ENCODE peak calls at places on chromosomes 1 and 21, in four cellular contexts. W is HL-60, N is kidney epithelial cell, B is heart right ventricle. C is an unnamed sample.

GRCh38 chr1:204984499-204984898 is 58.5 kb upstream of the CNTN2 start:
- DNase-seq in W (no peak), N (no peak), B (no peak), C (no peak)

GRCh38 chr1:212683357-212683722 is 16.3 kb downstream of the BATF3 start:
- DNase-seq in W (peak; percentile 91), N (no peak), B (no peak), C (no peak)

GRCh38 chr1:229529639-229530038 is 21.5 kb upstream of the NUP133 start:
- DNase-seq in W (no peak), N (no peak), B (no peak), C (no peak)

GRCh38 chr1:168216171-168216570 is 9.6 kb upstream of the SFT2D2 start:
- DNase-seq in W (no peak), N (no peak), B (no peak), C (no peak)

GRCh38 chr1:187261637-187262036 is 432.9 kb downstream of the PLA2G4A start:
- DNase-seq in W (no peak), N (no peak), B (no peak), C (no peak)

GRCh38 chr1:11053758-11054137 is 6.1 kb downstream of the SRM start:
- DNase-seq in W (peak; percentile 34), N (no peak), B (no peak), C (no peak)

GRCh38 chr1:162230096-162230495 is 146.6 kb downstream of the SPATA46 start:
- DNase-seq in W (peak; percentile 26), N (no peak), B (no peak), C (no peak)

GRCh38 chr1:109392037-109392787 is 5.5 kb downstream of the SORT1 start:
- DNase-seq in W (no peak), N (no peak), B (peak; percentile 30), C (no peak)

GRCh38 chr1:217857061-217857460 is 225.9 kb downstream of the SPATA17 start:
- DNase-seq in W (no peak), N (no peak), B (no peak), C (no peak)

GRCh38 chr1:187878883-187879282 is 1050.1 kb downstream of the PLA2G4A start:
- DNase-seq in W (no peak), N (no peak), B (no peak), C (no peak)

GRCh38 chr1:229380514-229381160 is 37.8 kb upstream of the CCSAP start:
- DNase-seq in W (no peak), N (no peak), B (no peak), C (no peak)

GRCh38 chr1:97063532-97063931 is 341.9 kb downstream of the PTBP2 start:
- DNase-seq in W (no peak), N (no peak), B (no peak), C (no peak)

GRCh38 chr1:15056515-15057285 is 96.8 kb upstream of the TMEM51 start:
- DNase-seq in W (no peak), N (peak; percentile 31), B (no peak), C (peak; percentile 10)

GRCh38 chr1:31984419-31985347 is 29.0 kb upstream of the KHDRBS1 start:
- DNase-seq in W (no peak), N (no peak), B (no peak), C (no peak)

GRCh38 chr1:85550784-85551516 is 29.6 kb upstream of the CCN1 start:
- DNase-seq in W (no peak), N (peak; percentile 73), B (no peak), C (no peak)

GRCh38 chr1:228733576-228733975 is 1.7 kb upstream of the RHOU start:
- DNase-seq in W (no peak), N (no peak), B (no peak), C (no peak)

GRCh38 chr1:74343191-74343590 is 108.0 kb downstream of the TNNI3K start:
- DNase-seq in W (no peak), N (no peak), B (peak; percentile 17), C (no peak)

GRCh38 chr1:230772457-230773395 is 25.5 kb downstream of the CAPN9 start:
- DNase-seq in W (no peak), N (peak; percentile 41), B (peak; percentile 52), C (peak; percentile 26)

GRCh38 chr1:1778827-1779675 is 781 bp upstream of the NADK start:
- DNase-seq in W (peak; percentile 91), N (no peak), B (peak; percentile 74), C (no peak)

GRCh38 chr1:160251687-160252526 is 10.4 kb downstream of the DCAF8 start:
- DNase-seq in W (peak; percentile 68), N (no peak), B (no peak), C (no peak)

GRCh38 chr1:45622267-45622890 is 1.5 kb downstream of the CCDC17 start:
- DNase-seq in W (no peak), N (no peak), B (peak; percentile 22), C (no peak)

GRCh38 chr1:35555601-35556477 is 1.4 kb downstream of the KIAA0319L start:
- DNase-seq in W (no peak), N (no peak), B (no peak), C (no peak)

GRCh38 chr1:246302251-246302625 is 204.8 kb downstream of the SMYD3 start:
- DNase-seq in W (no peak), N (no peak), B (no peak), C (no peak)

GRCh38 chr1:77282187-77282865 is 507 bp downstream of the AK5 start:
- DNase-seq in W (peak; percentile 26), N (no peak), B (no peak), C (no peak)

GRCh38 chr1:6965062-6965913 is 180.0 kb downstream of the CAMTA1 start:
- DNase-seq in W (no peak), N (no peak), B (no peak), C (no peak)

GRCh38 chr1:114107474-114108175 is 46.0 kb downstream of the SYT6 start:
- DNase-seq in W (no peak), N (no peak), B (no peak), C (no peak)

GRCh38 chr1:41689596-41689995 is 205.1 kb upstream of the EDN2 start:
- DNase-seq in W (no peak), N (no peak), B (no peak), C (no peak)

GRCh38 chr1:173258484-173259264 is 51.5 kb upstream of the TNFSF4 start:
- DNase-seq in W (no peak), N (no peak), B (no peak), C (no peak)

GRCh38 chr1:222106369-222106768 is 364.5 kb upstream of the DUSP10 start:
- DNase-seq in W (no peak), N (no peak), B (peak; percentile 27), C (no peak)

GRCh38 chr1:219123041-219123440 is 50.6 kb upstream of the LYPLAL1 start:
- DNase-seq in W (no peak), N (no peak), B (no peak), C (no peak)

GRCh38 chr1:154773551-154773950 is 96.5 kb downstream of the KCNN3 start:
- DNase-seq in W (no peak), N (no peak), B (no peak), C (no peak)

DNA sequence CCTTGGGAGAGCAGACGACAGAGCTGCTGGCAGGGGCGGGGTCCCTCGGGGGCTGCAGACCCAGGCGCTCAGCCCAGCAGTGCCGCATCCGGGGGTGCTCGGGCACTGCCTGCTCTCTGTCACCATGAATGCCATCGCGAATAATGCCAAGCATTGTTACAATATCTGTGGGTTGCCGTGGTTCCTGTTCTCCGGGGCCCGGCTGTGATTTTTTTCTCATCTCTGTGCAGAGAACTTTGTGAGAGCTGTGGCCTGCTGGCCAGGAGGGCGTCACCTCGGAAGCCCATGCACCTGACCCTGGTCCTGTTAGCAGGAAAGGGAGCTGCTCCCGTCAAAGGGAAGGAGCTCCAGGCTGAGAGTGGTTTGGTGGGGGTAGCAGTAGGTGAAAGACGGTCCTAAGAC is 70.4 kb downstream of the PRDM16 start:
- DNase-seq in W (no peak), N (no peak), B (no peak), C (no peak)
- H3K4me3 ChIP-seq in W (no peak overlapping the region), N (no peak overlapping the region), B (no peak overlapping the region), C (no peak overlapping the region)

GRCh38 chr1:112743174-112744018 is 28.3 kb upstream of the PPM1J start:
- DNase-seq in W (no peak), N (no peak), B (no peak), C (no peak)

GRCh38 chr1:112748396-112748795 is 33.3 kb upstream of the PPM1J start:
- DNase-seq in W (no peak), N (no peak), B (no peak), C (no peak)

DNA sequence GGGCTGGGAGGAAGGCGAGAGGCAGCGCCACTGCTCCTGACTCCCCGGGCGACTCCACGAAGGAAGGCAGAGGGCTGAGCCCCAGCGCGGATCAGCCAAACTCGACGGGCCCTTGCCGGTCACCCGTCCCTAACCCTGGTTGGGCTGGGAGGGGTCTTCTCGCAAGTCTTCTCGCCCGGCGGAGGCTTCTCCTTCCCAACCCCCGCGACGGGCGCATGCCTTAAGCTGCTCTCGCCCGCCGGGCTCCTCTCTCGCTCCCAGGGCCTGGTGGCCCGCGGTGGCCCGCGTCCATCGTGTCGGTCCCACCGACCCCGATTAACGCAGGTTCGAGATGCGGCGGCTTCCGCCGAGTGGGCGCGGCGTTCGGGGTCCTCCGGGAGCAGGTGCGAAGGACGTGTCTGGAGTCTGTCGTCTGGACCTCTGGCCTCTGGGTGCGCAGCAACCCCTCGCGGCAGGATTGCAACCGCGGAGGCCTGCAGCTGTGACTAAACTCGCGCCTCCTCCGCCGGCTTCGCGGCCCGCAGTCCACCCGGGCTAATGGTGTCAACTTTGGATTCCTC is 29.0 kb upstream of the PPM1J start:
- DNase-seq in W (no peak), N (no peak), B (peak; percentile 34), C (no peak)
- TF ChIP-seq CTCF in W (no peak), N (peak; percentile 67), B (no peak), C (peak; percentile 77)

GRCh38 chr1:93677729-93678128 is 3.9 kb downstream of the BCAR3 start:
- DNase-seq in W (no peak), N (no peak), B (no peak), C (no peak)

GRCh38 chr1:93678491-93678890 is 3.1 kb downstream of the BCAR3 start:
- DNase-seq in W (no peak), N (no peak), B (no peak), C (no peak)

GRCh38 chr1:93680121-93681094 is 1.2 kb downstream of the BCAR3 start:
- DNase-seq in W (no peak), N (no peak), B (peak; percentile 82), C (no peak)

GRCh38 chr1:93679546-93679945 is 2.1 kb downstream of the BCAR3 start:
- DNase-seq in W (no peak), N (no peak), B (no peak), C (no peak)

DNA sequence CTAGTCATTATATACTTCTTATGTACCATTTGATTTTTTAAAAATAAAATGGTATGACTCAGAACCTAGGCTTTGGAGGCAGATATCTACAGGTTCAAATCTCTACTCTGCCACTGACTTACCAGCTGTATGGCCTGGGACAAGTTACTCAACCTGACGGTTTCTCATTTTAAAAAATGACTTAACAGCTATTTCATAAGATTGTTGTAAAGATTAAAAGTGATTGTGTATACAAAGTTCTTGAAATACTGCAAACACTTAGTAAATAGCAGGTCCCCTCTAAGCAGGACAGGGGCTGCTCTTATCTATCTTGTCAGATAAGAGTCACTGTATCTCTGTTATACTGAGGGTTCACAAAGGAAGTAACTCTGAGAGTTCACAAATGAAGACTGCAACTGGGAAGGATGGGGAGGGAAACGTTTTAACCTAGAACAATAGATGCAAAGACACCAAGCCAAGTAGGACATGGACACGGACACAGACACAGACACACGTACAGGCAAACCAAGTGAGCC is 2.6 kb downstream of the BCAR3 start:
- DNase-seq in W (no peak), N (no peak), B (no peak), C (no peak)
- H3K4me3 ChIP-seq in W (no peak overlapping the region), N (no peak overlapping the region), B (no peak overlapping the region), C (peak overlapping the region; percentile 75)

DNA sequence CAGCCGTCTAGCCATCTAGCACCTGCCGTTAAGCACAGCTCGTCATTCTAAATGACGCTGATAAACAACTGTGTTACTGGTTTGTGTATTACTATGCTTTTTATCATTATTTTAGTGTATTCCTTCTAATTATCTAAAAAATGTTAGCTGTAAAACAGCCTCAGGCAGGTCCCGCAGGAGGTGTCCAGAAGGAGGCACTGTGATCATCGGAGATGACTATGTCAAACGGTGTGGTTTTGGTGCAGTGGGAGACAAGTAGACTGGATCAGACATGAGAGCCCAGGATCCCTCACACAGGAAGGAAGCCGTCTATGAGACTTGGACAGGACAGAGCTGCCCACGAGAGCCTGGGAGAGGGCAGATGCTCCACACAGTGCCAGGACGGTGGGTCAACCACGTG is 55.3 kb upstream of the COL6A1 start:
- DNase-seq in W (no peak), N (no peak), B (no peak), C (no peak)
- TF ChIP-seq CTCF in W (no peak), N (no peak), B (no peak), C (no peak)

C was measured in AG04449.